ENCODE peak calls at places on chromosomes 16 and 17, in nine cellular contexts. W is omental fat pad; V is HL-60; J is Caco-2; B is activated CD4-positive, alpha-beta memory T cell treated with anti-CD3 and anti-CD28 coated beads, Interleukin-2, amount 10 ng/mL, durations not matched to agents 7 days and 5 days; A is pulmonary artery endothelial cell; F is AG09309; R is renal cortical epithelial cell; L is mesendoderm. S is an unnamed sample.

GRCh38 chr16:351804-352520 is 561 bp downstream of the AXIN1 start:
- DNase-seq in W (no peak), A (no peak), V (no peak), R (no peak), B (peak), J (no peak), L (peak), F (no peak), S (no peak)

GRCh38 chr16:53817117-53817516 is 113.2 kb downstream of the FTO start:
- DNase-seq in W (peak), V (no peak), A (peak), R (peak), J (no peak), L (peak), B (no peak), F (peak), S (no peak)

GRCh38 chr17:17492085-17492484 is 4.1 kb downstream of the RASD1 start:
- DNase-seq in B (no peak), J (no peak), A (no peak), W (no peak), V (no peak), R (no peak), F (no peak), L (no peak), S (no peak)

GRCh38 chr16:78478267-78478821 is 378.9 kb downstream of the WWOX start:
- DNase-seq in B (peak), F (no peak), V (no peak), A (no peak), W (no peak), R (peak), L (peak), J (no peak), S (peak)

GRCh38 chr17:4247361-4247980 is 16.3 kb downstream of the ANKFY1 start:
- DNase-seq in B (no peak), F (no peak), V (no peak), A (no peak), J (no peak), W (no peak), R (no peak), L (no peak), S (no peak)

GRCh38 chr16:73713817-73714495 is 582.7 kb upstream of the PSMD7 start:
- DNase-seq in R (no peak), A (no peak), V (peak), B (no peak), W (peak), F (peak), L (peak), J (peak), S (no peak)

GRCh38 chr17:7427549-7427948 is 1.1 kb upstream of the SPEM3 start:
- DNase-seq in L (no peak), W (no peak), F (no peak), A (no peak), V (no peak), B (no peak), J (no peak), R (no peak), S (no peak)

GRCh38 chr16:9092963-9093477 is 1.6 kb downstream of the HAPSTR1 start:
- DNase-seq in L (peak), F (no peak), R (no peak), J (no peak), V (peak), W (no peak), B (peak), A (no peak), S (peak)

GRCh38 chr17:66373079-66373478 is 70.7 kb downstream of the PRKCA start:
- DNase-seq in R (no peak), L (no peak), J (no peak), W (no peak), A (no peak), B (no peak), V (no peak), F (no peak), S (no peak)

GRCh38 chr16:72590179-72590937 is 418.4 kb upstream of the PMFBP1 start:
- DNase-seq in A (no peak), V (no peak), W (no peak), B (no peak), L (no peak), J (no peak), F (no peak), R (no peak), S (no peak)

S was measured in COR-L47.